ENCODE peak calls at places on chromosomes 16 and 17, in five cellular contexts. X is HEK293T, Y is thyroid gland, B is body of pancreas, S is tibial nerve. P is an unnamed sample.

GRCh38 chr17:31389673-31390381 is 1.6 kb upstream of the RAB11FIP4 start:
- DNase-seq in X (no peak), Y (no peak), B (no peak), S (no peak), P (no peak)

GRCh38 chr17:81277421-81277820 is 17.7 kb downstream of the SLC38A10 start:
- DNase-seq in X (no peak), Y (peak; percentile 96), B (no peak), S (no peak), P (peak; percentile 91)

GRCh38 chr17:40304464-40304863 is 4.5 kb upstream of the RARA start:
- DNase-seq in X (no peak), Y (no peak), B (no peak), S (no peak), P (no peak)

GRCh38 chr17:47810200-47810821 is 11.3 kb downstream of the OSBPL7 start:
- DNase-seq in X (no peak), Y (peak; percentile 64), B (peak; percentile 92), S (no peak), P (peak; percentile 54)

GRCh38 chr16:54165174-54165911 is 121.2 kb downstream of the IRX3 start:
- DNase-seq in X (no peak), Y (no peak), B (no peak), S (no peak), P (no peak)

GRCh38 chr17:47280072-47280811 is 26.6 kb downstream of the ITGB3 start:
- DNase-seq in X (peak; percentile 33), Y (peak; percentile 94), B (no peak), S (no peak), P (no peak)

GRCh38 chr17:77738666-77739531 is 219.6 kb upstream of the TNRC6C start:
- DNase-seq in X (no peak), Y (no peak), B (no peak), S (peak; percentile 52), P (no peak)

GRCh38 chr17:39018267-39019134 is 51.3 kb upstream of the FBXO47 start:
- DNase-seq in X (no peak), Y (no peak), B (no peak), S (no peak), P (no peak)

GRCh38 chr16:84543931-84544776 is 39.7 kb upstream of the MEAK7 start:
- DNase-seq in X (no peak), Y (no peak), B (no peak), S (no peak), P (no peak)

GRCh38 chr17:49488612-49489011 is 6.5 kb upstream of the NGFR start:
- DNase-seq in X (no peak), Y (no peak), B (no peak), S (no peak), P (peak; percentile 43)

GRCh38 chr17:18185391-18185790 is 1.8 kb downstream of the ALKBH5 start:
- DNase-seq in X (no peak), Y (peak; percentile 27), B (no peak), S (no peak), P (no peak)

GRCh38 chr16:89046491-89046890 is 47.2 kb upstream of the ACSF3 start:
- DNase-seq in X (no peak), Y (no peak), B (no peak), S (no peak), P (peak; percentile 1)

GRCh38 chr17:41919165-41919817 is 540 bp upstream of the ACLY start:
- DNase-seq in X (no peak), Y (no peak), B (no peak), S (peak; percentile 55), P (no peak)

GRCh38 chr17:731943-732787 is at the start of gene TLCD3A:
- DNase-seq in X (peak; percentile 68), Y (peak; percentile 72), B (peak; percentile 87), S (peak; percentile 56), P (peak; percentile 67)

GRCh38 chr17:27218719-27219488 is 75.0 kb upstream of the WSB1 start:
- DNase-seq in X (no peak), Y (no peak), B (no peak), S (no peak), P (no peak)

GRCh38 chr17:16407911-16408588 is 7.3 kb upstream of the TRPV2 start:
- DNase-seq in X (no peak), Y (peak; percentile 75), B (peak; percentile 77), S (peak; percentile 82), P (peak; percentile 69)

GRCh38 chr17:12365805-12366204 is 299.9 kb upstream of the MYOCD start:
- DNase-seq in X (no peak), Y (no peak), B (no peak), S (no peak), P (no peak)

GRCh38 chr17:36183811-36184765 is 7.7 kb upstream of the TBC1D3B start:
- DNase-seq in X (no peak), Y (no peak), B (no peak), S (no peak), P (no peak)